ENCODE peak calls at places on chromosomes 11 and 22, in five cellular contexts. L, H, S, V and F are unnamed samples.

GRCh38 chr22:38751422-38752346 is 4.1 kb downstream of the SUN2 start:
- DNase-seq in L (no peak), H (no peak), S (no peak), V (peak; percentile 82), F (peak; percentile 92)

GRCh38 chr22:25903294-25903693 is 161.3 kb downstream of the MYO18B start:
- DNase-seq in L (no peak), H (no peak), S (no peak), V (no peak), F (no peak)

GRCh38 chr11:75763846-75764245 is 4.7 kb upstream of the DGAT2 start:
- DNase-seq in L (no peak), H (no peak), S (no peak), V (no peak), F (no peak)

GRCh38 chr22:23583836-23584235 is 3.7 kb upstream of the IGLL1 start:
- DNase-seq in L (no peak), H (no peak), S (no peak), V (no peak), F (no peak)

GRCh38 chr22:26512149-26512793 is at the start of gene TFIP11:
- DNase-seq in L (peak; percentile 90), H (peak; percentile 97), S (peak; percentile 97), V (peak; percentile 84), F (peak; percentile 94)

GRCh38 chr11:11244470-11245080 is 108.5 kb downstream of the CSNK2A3 start:
- DNase-seq in L (no peak), H (no peak), S (no peak), V (no peak), F (no peak)

GRCh38 chr11:121455115-121455514 is 2.3 kb upstream of the SORL1-AS1 start:
- DNase-seq in L (no peak), H (no peak), S (no peak), V (no peak), F (no peak)

GRCh38 chr11:64851831-64852337 is 7.4 kb upstream of the CDC42BPG start:
- DNase-seq in L (no peak), H (no peak), S (no peak), V (no peak), F (peak; percentile 83)

GRCh38 chr11:47617417-47617809 is 23.2 kb upstream of the C1QTNF4 start:
- DNase-seq in L (no peak), H (no peak), S (no peak), V (no peak), F (peak; percentile 32)

GRCh38 chr11:102240502-102240901 is 76.8 kb upstream of the BIRC3 start:
- DNase-seq in L (no peak), H (no peak), S (no peak), V (no peak), F (no peak)

GRCh38 chr22:27043246-27043645 is 385.9 kb downstream of the MIAT start:
- DNase-seq in L (no peak), H (no peak), S (no peak), V (no peak), F (no peak)

GRCh38 chr11:106990322-106990721 is 28.0 kb downstream of the GUCY1A2 start:
- DNase-seq in L (no peak), H (no peak), S (no peak), V (no peak), F (no peak)

GRCh38 chr11:33086017-33086416 is 46.6 kb downstream of the TCP11L1 start:
- DNase-seq in L (no peak), H (no peak), S (no peak), V (no peak), F (no peak)

GRCh38 chr11:113730887-113731726 is 25.0 kb upstream of the TMPRSS5 start:
- DNase-seq in L (no peak), H (peak; percentile 79), S (peak; percentile 69), V (no peak), F (no peak)

GRCh38 chr11:68889948-68890446 is 13.6 kb downstream of the MRPL21 start:
- DNase-seq in L (no peak), H (peak; percentile 54), S (peak; percentile 79), V (no peak), F (no peak)

GRCh38 chr11:15938983-15939382 is 417.4 kb downstream of the SOX6 start:
- DNase-seq in L (no peak), H (no peak), S (no peak), V (no peak), F (no peak)

GRCh38 chr11:2794419-2794795 is 91.2 kb downstream of the CDKN1C start:
- DNase-seq in L (peak; percentile 1), H (no peak), S (peak; percentile 58), V (no peak), F (no peak)

GRCh38 chr11:92948116-92948515 is 21.3 kb upstream of the MTNR1B start:
- DNase-seq in L (peak; percentile 44), H (no peak), S (no peak), V (no peak), F (no peak)

GRCh38 chr22:46568102-46568809 is 30.8 kb upstream of the CELSR1 start:
- DNase-seq in L (no peak), H (no peak), S (no peak), V (no peak), F (no peak)

DNA sequence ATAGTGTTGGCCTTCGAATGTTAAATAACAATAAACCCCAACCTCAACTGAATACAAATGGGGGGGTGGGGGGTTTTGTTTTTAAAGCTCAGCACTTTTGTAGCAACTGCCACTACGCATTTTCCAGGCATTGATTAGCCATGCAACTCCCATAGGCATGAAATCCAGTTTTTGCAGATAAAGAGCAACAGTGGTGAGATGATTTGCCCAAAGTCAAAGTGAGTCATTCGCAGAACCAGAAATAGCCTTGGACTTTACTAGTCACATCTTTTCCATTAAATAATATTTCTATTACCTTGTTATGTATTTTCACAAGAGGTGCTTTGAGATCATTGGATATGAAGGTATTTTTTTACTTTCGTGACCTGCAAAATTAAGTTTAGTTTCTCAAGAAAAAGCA is 1.7 kb upstream of the PHF21A start:
- DNase-seq in L (no peak), H (no peak), S (no peak), V (no peak), F (no peak)
- H3K27ac ChIP-seq in L (no peak overlapping the region), H (no peak overlapping the region), S (no peak overlapping the region), V (no peak overlapping the region), F (no peak overlapping the region)

DNA sequence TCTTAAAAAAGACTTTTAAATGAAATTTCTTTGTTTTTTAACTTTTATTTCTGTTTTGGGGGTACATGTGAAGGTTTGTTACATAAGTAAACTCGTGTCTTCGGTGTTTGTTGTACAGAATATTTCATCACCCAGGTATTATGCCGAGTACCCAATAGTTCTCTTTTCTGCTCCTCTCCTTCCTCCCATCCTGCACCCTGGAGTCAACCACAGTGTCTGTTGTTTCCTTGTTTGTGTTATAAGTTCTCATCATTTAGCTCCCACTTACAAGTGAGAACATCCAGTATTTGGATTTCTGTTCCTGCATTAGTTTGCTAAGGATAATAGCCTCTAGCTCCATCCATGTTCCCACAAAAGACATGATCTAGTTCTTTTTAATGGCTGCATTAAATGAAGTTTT is 1.6 kb upstream of the GSTP1 start:
- DNase-seq in L (no peak), H (no peak), S (no peak), V (no peak), F (no peak)
- H3K27ac ChIP-seq in L (peak overlapping the region; percentile 59), H (no peak overlapping the region), S (no peak overlapping the region), V (no peak overlapping the region), F (no peak overlapping the region)

GRCh38 chr11:12389676-12390075 is 12.3 kb downstream of the PARVA start:
- DNase-seq in L (no peak), H (no peak), S (no peak), V (no peak), F (no peak)
- H3K27ac ChIP-seq in L (no peak overlapping the region), H (no peak overlapping the region), S (peak overlapping the region; percentile 43), V (no peak overlapping the region), F (no peak overlapping the region)

GRCh38 chr22:45535400-45535799 is 32.7 kb downstream of the FBLN1 start:
- DNase-seq in L (no peak), H (no peak), S (no peak), V (no peak), F (no peak)
- H3K27ac ChIP-seq in L (no peak overlapping the region), H (no peak overlapping the region), S (peak overlapping the region; percentile 79), V (no peak overlapping the region), F (no peak overlapping the region)

DNA sequence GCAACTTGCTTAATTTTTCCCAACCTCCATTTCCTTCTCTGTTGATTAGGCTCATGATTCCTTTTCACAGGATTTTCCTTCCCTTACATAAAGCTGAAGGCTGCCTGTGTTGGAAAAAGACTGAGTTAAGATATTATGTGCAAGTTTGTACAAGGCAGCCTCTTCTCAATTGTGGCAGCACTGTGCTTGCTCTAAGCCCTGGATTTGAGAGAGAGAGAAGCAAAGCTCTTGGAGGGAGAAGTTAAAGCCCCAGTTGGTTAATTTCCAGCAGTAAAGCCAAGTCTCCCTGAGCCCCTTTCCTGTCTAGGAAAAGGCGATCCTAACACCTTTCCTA is 128.3 kb upstream of the SESN3 start:
- DNase-seq in L (no peak), H (no peak), S (no peak), V (no peak), F (no peak)
- H3K27ac ChIP-seq in L (no peak overlapping the region), H (no peak overlapping the region), S (no peak overlapping the region), V (no peak overlapping the region), F (no peak overlapping the region)